ENCODE peak calls at places on chromosome 2, in nine cellular contexts. E, R, W, V, K, F, Z, O and H are unnamed samples.

GRCh38 chr2:52934354-52934898 is 833.2 kb upstream of the CHAC2 start:
- DNase-seq in E (no peak), R (no peak), W (no peak), V (no peak), K (peak), F (peak), Z (peak), O (no peak), H (no peak)

GRCh38 chr2:128941676-128942075 is 623.0 kb upstream of the HS6ST1 start:
- DNase-seq in E (no peak), R (no peak), W (no peak), V (no peak), K (no peak), F (peak), Z (no peak), O (no peak), H (no peak)

GRCh38 chr2:48512586-48512985 is 17.4 kb upstream of the STON1 start:
- DNase-seq in E (no peak), R (no peak), W (no peak), V (no peak), K (no peak), F (no peak), Z (no peak), O (no peak), H (no peak)

GRCh38 chr2:164773635-164774034 is 68.0 kb downstream of the COBLL1 start:
- DNase-seq in E (no peak), R (no peak), W (no peak), V (no peak), K (no peak), F (no peak), Z (no peak), O (no peak), H (no peak)

GRCh38 chr2:99789851-99790250 is 300.0 kb upstream of the REV1 start:
- DNase-seq in E (no peak), R (no peak), W (no peak), V (no peak), K (no peak), F (no peak), Z (no peak), O (no peak), H (no peak)

GRCh38 chr2:85797959-85798358 is 44.2 kb downstream of the ATOH8 start:
- DNase-seq in E (no peak), R (no peak), W (peak), V (no peak), K (peak), F (no peak), Z (peak), O (peak), H (no peak)

GRCh38 chr2:66239655-66240054 is 195.3 kb upstream of the MEIS1 start:
- DNase-seq in E (no peak), R (no peak), W (no peak), V (no peak), K (no peak), F (no peak), Z (no peak), O (no peak), H (no peak)

GRCh38 chr2:105438104-105438929 is 39.5 kb upstream of the FHL2 start:
- DNase-seq in E (no peak), R (no peak), W (peak), V (no peak), K (no peak), F (peak), Z (no peak), O (no peak), H (no peak)

GRCh38 chr2:17311771-17312511 is 206.3 kb downstream of the RAD51AP2 start:
- DNase-seq in E (no peak), R (no peak), W (no peak), V (no peak), K (peak), F (no peak), Z (no peak), O (no peak), H (no peak)

GRCh38 chr2:28721601-28722191 is 29.9 kb upstream of the PPP1CB start:
- DNase-seq in E (no peak), R (no peak), W (no peak), V (no peak), K (no peak), F (no peak), Z (no peak), O (no peak), H (no peak)

GRCh38 chr2:60118917-60119316 is 434.5 kb downstream of the BCL11A start:
- DNase-seq in E (no peak), R (no peak), W (no peak), V (no peak), K (no peak), F (no peak), Z (no peak), O (no peak), H (no peak)

GRCh38 chr2:196213252-196213651 is 41.9 kb upstream of the STK17B start:
- DNase-seq in E (no peak), R (no peak), W (no peak), V (no peak), K (no peak), F (no peak), Z (no peak), O (no peak), H (no peak)

GRCh38 chr2:225317191-225317590 is 82.3 kb upstream of the NYAP2 start:
- DNase-seq in E (no peak), R (no peak), W (no peak), V (no peak), K (no peak), F (no peak), Z (no peak), O (no peak), H (no peak)

GRCh38 chr2:46239847-46240181 is 57.4 kb upstream of the EPAS1 start:
- DNase-seq in E (peak), R (peak), W (no peak), V (no peak), K (no peak), F (no peak), Z (no peak), O (peak), H (no peak)

GRCh38 chr2:3076848-3077735 is 300.5 kb downstream of the EIPR1 start:
- DNase-seq in E (no peak), R (no peak), W (peak), V (no peak), K (no peak), F (no peak), Z (no peak), O (no peak), H (no peak)

GRCh38 chr2:36433311-36434217 is 78.0 kb downstream of the CRIM1 start:
- DNase-seq in E (no peak), R (no peak), W (no peak), V (no peak), K (peak), F (no peak), Z (peak), O (no peak), H (no peak)

GRCh38 chr2:149768320-149768799 is 180.8 kb upstream of the MMADHC start:
- DNase-seq in E (no peak), R (no peak), W (peak), V (no peak), K (peak), F (no peak), Z (no peak), O (no peak), H (no peak)

GRCh38 chr2:241612156-241613017 is 24.6 kb downstream of the THAP4 start:
- DNase-seq in E (no peak), R (no peak), W (peak), V (no peak), K (no peak), F (no peak), Z (no peak), O (no peak), H (no peak)

GRCh38 chr2:12675352-12675795 is 41.4 kb upstream of the TRIB2 start:
- DNase-seq in E (no peak), R (no peak), W (no peak), V (no peak), K (peak), F (peak), Z (no peak), O (no peak), H (no peak)

GRCh38 chr2:144524190-144524957 is 4.5 kb upstream of the ZEB2 start:
- DNase-seq in E (peak), R (peak), W (peak), V (peak), K (peak), F (peak), Z (no peak), O (no peak), H (no peak)

GRCh38 chr2:240930631-240931318 is 24.6 kb downstream of the CROCC2 start:
- DNase-seq in E (peak), R (no peak), W (no peak), V (no peak), K (no peak), F (no peak), Z (no peak), O (peak), H (peak)

GRCh38 chr2:108835038-108835437 is 48.5 kb downstream of the CCDC138 start:
- DNase-seq in E (no peak), R (no peak), W (no peak), V (no peak), K (no peak), F (no peak), Z (no peak), O (no peak), H (no peak)

GRCh38 chr2:128867936-128868636 is 549.4 kb upstream of the HS6ST1 start:
- DNase-seq in E (no peak), R (no peak), W (no peak), V (peak), K (no peak), F (no peak), Z (no peak), O (no peak), H (no peak)

GRCh38 chr2:48531141-48531648 is 1.2 kb downstream of the STON1 start:
- DNase-seq in E (no peak), R (no peak), W (peak), V (peak), K (peak), F (no peak), Z (peak), O (no peak), H (no peak)

GRCh38 chr2:38560092-38560491 is 42.6 kb downstream of the HNRNPLL start:
- DNase-seq in E (no peak), R (no peak), W (no peak), V (no peak), K (no peak), F (no peak), Z (no peak), O (no peak), H (no peak)

GRCh38 chr2:201130524-201131186 is 14.7 kb downstream of the CFLAR start:
- DNase-seq in E (no peak), R (no peak), W (no peak), V (no peak), K (peak), F (no peak), Z (no peak), O (peak), H (no peak)

GRCh38 chr2:75558786-75559428 is 1.8 kb downstream of the EVA1A start:
- DNase-seq in E (no peak), R (no peak), W (no peak), V (no peak), K (peak), F (no peak), Z (no peak), O (no peak), H (no peak)

GRCh38 chr2:14388724-14389123 is 243.8 kb upstream of the LRATD1 start:
- DNase-seq in E (no peak), R (no peak), W (no peak), V (no peak), K (no peak), F (no peak), Z (no peak), O (no peak), H (no peak)

GRCh38 chr2:67463810-67464209 is 66.7 kb downstream of the ETAA1 start:
- DNase-seq in E (no peak), R (no peak), W (peak), V (no peak), K (peak), F (no peak), Z (no peak), O (no peak), H (no peak)

GRCh38 chr2:230864605-230865323 is at the start of gene ITM2C:
- DNase-seq in E (peak), R (peak), W (peak), V (peak), K (peak), F (peak), Z (peak), O (peak), H (peak)